ENCODE peak calls at places on chromosome 16, in four cellular contexts. K, F, M and D are unnamed samples.

GRCh38 chr16:88782454-88783390 is 2.3 kb downstream of the PIEZO1 start:
- DNase-seq in K (no peak), F (peak; percentile 89), M (no peak), D (no peak)

GRCh38 chr16:31404353-31405064 is 11.4 kb downstream of the ITGAD start:
- DNase-seq in K (no peak), F (no peak), M (no peak), D (no peak)

GRCh38 chr16:53785044-53785443 is 81.1 kb downstream of the FTO start:
- DNase-seq in K (no peak), F (no peak), M (no peak), D (no peak)

GRCh38 chr16:74999683-75000480 is 1.1 kb downstream of the ZNRF1 start:
- DNase-seq in K (peak; percentile 51), F (peak; percentile 70), M (peak; percentile 58), D (no peak)

GRCh38 chr16:31713071-31713944 is 160.3 kb upstream of the ZNF267 start:
- DNase-seq in K (peak; percentile 95), F (peak; percentile 92), M (peak; percentile 92), D (peak; percentile 75)

GRCh38 chr16:8858994-8859912 is 9.6 kb downstream of the CARHSP1 start:
- DNase-seq in K (no peak), F (no peak), M (no peak), D (no peak)

GRCh38 chr16:86939609-86940008 is 361.3 kb downstream of the FOXL1 start:
- DNase-seq in K (no peak), F (no peak), M (no peak), D (no peak)

GRCh38 chr16:51500306-51500705 is 349.2 kb upstream of the SALL1 start:
- DNase-seq in K (no peak), F (no peak), M (no peak), D (peak; percentile 1)

GRCh38 chr16:9374076-9374475 is 282.6 kb downstream of the HAPSTR1 start:
- DNase-seq in K (no peak), F (no peak), M (no peak), D (no peak)

GRCh38 chr16:77531741-77532140 is 96.9 kb upstream of the ADAMTS18 start:
- DNase-seq in K (no peak), F (no peak), M (no peak), D (peak; percentile 77)

GRCh38 chr16:52191533-52192134 is 355.3 kb downstream of the TOX3 start:
- DNase-seq in K (peak; percentile 65), F (peak; percentile 45), M (peak; percentile 50), D (peak; percentile 27)

GRCh38 chr16:53973021-53973420 is 269.1 kb downstream of the FTO start:
- DNase-seq in K (no peak), F (no peak), M (no peak), D (no peak)

GRCh38 chr16:58426095-58426494 is 33.8 kb downstream of the GINS3 start:
- DNase-seq in K (peak; percentile 43), F (peak; percentile 4), M (no peak), D (no peak)

GRCh38 chr16:77674888-77675287 is 47.4 kb upstream of the NUDT7 start:
- DNase-seq in K (no peak), F (no peak), M (no peak), D (peak; percentile 76)

GRCh38 chr16:66255647-66256046 is 110.8 kb upstream of the CDH5 start:
- DNase-seq in K (no peak), F (no peak), M (no peak), D (no peak)

GRCh38 chr16:88743693-88744519 is 37.6 kb downstream of the CTU2 start:
- DNase-seq in K (peak; percentile 76), F (peak; percentile 62), M (peak; percentile 73), D (no peak)

GRCh38 chr16:3881499-3881995 is 1.0 kb upstream of the CREBBP start:
- DNase-seq in K (no peak), F (peak; percentile 19), M (no peak), D (no peak)

GRCh38 chr16:30049871-30050270 is 15.7 kb upstream of the ALDOA start:
- DNase-seq in K (no peak), F (no peak), M (no peak), D (no peak)

GRCh38 chr16:25925466-25925865 is 233.7 kb downstream of the HS3ST4 start:
- DNase-seq in K (no peak), F (no peak), M (no peak), D (no peak)

GRCh38 chr16:57382535-57383275 is 10.4 kb downstream of the CX3CL1 start:
- DNase-seq in K (no peak), F (no peak), M (no peak), D (no peak)

GRCh38 chr16:65121870-65122723 is at the start of gene CDH11:
- DNase-seq in K (peak; percentile 44), F (no peak), M (peak; percentile 22), D (no peak)

GRCh38 chr16:69324013-69324531 is 6.3 kb downstream of the PDF start:
- DNase-seq in K (peak; percentile 70), F (no peak), M (peak; percentile 37), D (no peak)

GRCh38 chr16:80300876-80301275 is 239.9 kb upstream of the DYNLRB2 start:
- DNase-seq in K (no peak), F (no peak), M (no peak), D (peak; percentile 42)

GRCh38 chr16:67296422-67296821 is 17.1 kb downstream of the PLEKHG4 start:
- DNase-seq in K (no peak), F (no peak), M (no peak), D (no peak)

GRCh38 chr16:31354394-31355291 is at the start of gene ITGAX:
- DNase-seq in K (peak; percentile 61), F (peak; percentile 85), M (no peak), D (no peak)

GRCh38 chr16:72884037-72884436 is 163.9 kb downstream of the ZFHX3 start:
- DNase-seq in K (no peak), F (no peak), M (no peak), D (peak; percentile 17)

GRCh38 chr16:61936522-61936921 is 99.7 kb downstream of the CDH8 start:
- DNase-seq in K (no peak), F (no peak), M (no peak), D (no peak)

GRCh38 chr16:62967606-62968005 is 931.4 kb upstream of the CDH8 start:
- DNase-seq in K (no peak), F (no peak), M (no peak), D (no peak)